ENCODE peak calls at places on chromosomes 7 and 10, in ten cellular contexts. J, T, B, L, U, H, N, F, X and M are unnamed samples. For H3K36me3, the result is how much of the 10 kb centered on the place peaks cover.

GRCh38 chr7:34036069-34036920 is 131.0 kb downstream of the BMPER start:
- DNase-seq in U (peak), B (no peak), L (peak), X (peak), J (peak), H (no peak), F (peak), T (peak), N (peak), M (no peak)

GRCh38 chr7:22292519-22292918 is 64.4 kb downstream of the RAPGEF5 start:
- DNase-seq in N (no peak), U (no peak), F (no peak), X (no peak), T (no peak), J (no peak), B (no peak), L (no peak), H (no peak), M (no peak)

GRCh38 chr7:37186753-37187152 is 261.9 kb downstream of the ELMO1 start:
- DNase-seq in X (no peak), T (no peak), L (no peak), U (no peak), B (no peak), H (no peak), N (no peak), F (no peak), J (no peak), M (no peak)

GRCh38 chr10:75016290-75016689 is 95.2 kb upstream of the SAMD8 start:
- DNase-seq in L (no peak), H (no peak), F (no peak), T (no peak), U (no peak), J (no peak), X (no peak), B (no peak), N (no peak), M (no peak)

GRCh38 chr10:119542990-119543813 is 683 bp upstream of the RGS10 start:
- DNase-seq in X (peak), F (peak), U (peak), N (peak), B (peak), J (no peak), H (no peak), T (peak), L (peak), M (no peak)

GRCh38 chr10:43888551-43888950 is 239.9 kb upstream of the ZNF32 start:
- DNase-seq in X (no peak), J (no peak), L (no peak), N (no peak), T (no peak), U (no peak), B (no peak), F (no peak), H (no peak), M (no peak)

GRCh38 chr10:78401882-78402367 is 368.3 kb downstream of the RPS24 start:
- DNase-seq in L (no peak), U (no peak), T (no peak), F (no peak), H (no peak), J (no peak), B (no peak), N (peak), X (no peak), M (no peak)

GRCh38 chr7:150668472-150668911 is 17.0 kb upstream of the GIMAP2 start:
- DNase-seq in T (no peak), H (no peak), X (no peak), J (no peak), L (no peak), N (no peak), U (no peak), B (no peak), F (no peak), M (no peak)

GRCh38 chr7:158321936-158322615 is 265.5 kb downstream of the PTPRN2 start:
- DNase-seq in X (no peak), N (peak), J (no peak), U (no peak), T (no peak), B (no peak), H (no peak), F (no peak), L (no peak), M (no peak)

GRCh38 chr10:96587255-96588059 is 645 bp upstream of the TM9SF3 start:
- DNase-seq in J (peak), F (peak), N (no peak), T (peak), X (peak), L (peak), U (no peak), B (peak), H (no peak), M (peak)

GRCh38 chr7:137936509-137937201 is 65.2 kb downstream of the CREB3L2 start:
- DNase-seq in L (no peak), J (no peak), H (no peak), X (no peak), F (no peak), U (no peak), N (no peak), T (no peak), B (no peak), M (no peak)

GRCh38 chr10:30816812-30817193 is 187.2 kb upstream of the LYZL2 start:
- DNase-seq in X (no peak), J (no peak), N (no peak), F (no peak), L (no peak), T (no peak), B (no peak), H (no peak), U (no peak), M (no peak)

GRCh38 chr10:7622969-7623368 is 43.8 kb downstream of the ITIH5 start:
- DNase-seq in T (no peak), L (no peak), H (peak), F (no peak), N (no peak), U (no peak), J (no peak), B (no peak), X (no peak), M (no peak)

GRCh38 chr7:134798155-134798554 is 18.7 kb downstream of the CALD1 start:
- DNase-seq in H (no peak), N (no peak), L (no peak), B (no peak), X (no peak), J (no peak), U (no peak), F (no peak), T (no peak), M (no peak)

DNA sequence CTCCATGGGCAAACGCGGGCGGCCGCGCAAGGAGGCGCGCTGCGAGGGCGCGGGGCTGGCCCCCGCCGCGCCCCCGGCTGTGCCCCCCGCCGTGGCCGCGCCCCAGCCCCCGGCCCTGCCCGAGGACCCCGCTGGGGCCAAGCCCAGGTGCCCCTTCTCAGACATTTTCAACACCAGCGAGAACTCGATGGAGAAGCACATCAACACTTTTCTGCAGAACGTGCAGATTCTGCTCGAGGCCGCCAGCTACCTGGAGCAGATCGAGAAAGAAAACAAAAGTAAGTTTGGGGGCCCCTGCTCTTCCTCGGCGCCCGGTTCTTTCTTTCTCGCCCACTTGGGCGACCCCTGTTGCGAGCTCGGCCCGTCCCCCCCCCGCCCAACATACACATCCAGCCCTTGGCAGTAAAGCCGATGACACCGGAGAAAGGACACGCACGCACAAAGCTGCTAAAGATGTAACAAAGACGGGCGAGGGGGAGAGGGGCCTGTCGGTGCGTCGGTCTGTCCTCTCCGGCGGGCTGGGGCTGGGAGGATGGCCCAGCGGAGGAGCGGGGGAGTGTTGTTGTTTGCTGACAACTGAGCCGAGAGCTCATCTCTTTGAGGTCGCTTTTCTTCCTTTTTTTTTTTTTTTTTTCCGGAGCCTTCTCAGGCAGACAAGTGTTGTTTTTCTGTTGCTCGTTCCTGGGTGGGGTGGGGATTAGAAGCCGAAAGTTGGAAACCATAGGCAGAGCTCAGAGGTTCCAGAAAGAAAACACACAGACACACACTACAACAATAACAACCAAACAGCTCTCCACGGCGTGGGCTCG is 604 bp downstream of the MXI1 start:
- DNase-seq in X (no peak), N (peak), U (peak), B (peak), H (no peak), F (peak), J (no peak), T (peak), L (peak), M (peak)
- TF ChIP-seq POLR2AphosphoS5 in X (no peak), N (peak), U (no peak), B (no peak), H (no peak), F (no peak), J (peak), T (no peak), L (no peak), M (no peak)

DNA sequence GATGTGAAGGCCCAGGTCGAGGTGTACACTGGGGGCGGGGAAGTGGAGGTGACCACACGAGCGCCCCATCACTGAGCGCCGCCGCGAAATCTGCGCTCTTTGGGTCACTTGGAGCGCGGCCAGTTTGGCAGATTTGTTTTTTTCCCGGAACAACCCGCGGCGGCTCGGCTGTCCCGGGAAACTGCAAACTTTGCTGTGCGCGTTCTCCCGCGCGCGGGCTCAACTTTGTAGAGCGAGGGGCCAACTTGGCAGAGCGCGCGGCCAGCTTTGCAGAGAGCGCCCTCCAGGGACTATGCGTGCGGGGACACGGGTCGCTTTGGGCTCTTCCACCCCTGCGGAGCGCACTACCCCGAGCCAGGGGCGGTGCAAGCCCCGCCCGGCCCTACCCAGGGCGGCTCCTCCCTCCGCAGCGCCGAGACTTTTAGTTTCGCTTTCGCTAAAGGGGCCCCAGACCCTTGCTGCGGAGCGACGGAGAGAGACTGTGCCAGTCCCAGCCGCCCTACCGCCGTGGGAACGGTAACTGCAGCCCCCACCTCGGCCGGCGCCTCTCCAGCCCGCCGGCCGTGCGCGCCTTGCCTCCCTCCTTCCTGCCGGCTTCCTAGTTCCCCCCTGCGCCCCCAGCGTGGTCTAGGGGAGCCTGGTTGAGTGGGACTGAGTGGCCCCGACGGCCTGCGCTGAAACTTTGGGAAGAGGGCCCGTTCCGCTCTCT is at the start of gene CASP7:
- DNase-seq in N (peak), F (peak), T (peak), H (peak), U (peak), L (peak), J (peak), B (peak), X (peak), M (peak)
- TF ChIP-seq POLR2A in N (no peak), F (peak), T (peak), H (peak), U (no peak), L (peak), J (peak), B (peak), X (peak), M (peak)

DNA sequence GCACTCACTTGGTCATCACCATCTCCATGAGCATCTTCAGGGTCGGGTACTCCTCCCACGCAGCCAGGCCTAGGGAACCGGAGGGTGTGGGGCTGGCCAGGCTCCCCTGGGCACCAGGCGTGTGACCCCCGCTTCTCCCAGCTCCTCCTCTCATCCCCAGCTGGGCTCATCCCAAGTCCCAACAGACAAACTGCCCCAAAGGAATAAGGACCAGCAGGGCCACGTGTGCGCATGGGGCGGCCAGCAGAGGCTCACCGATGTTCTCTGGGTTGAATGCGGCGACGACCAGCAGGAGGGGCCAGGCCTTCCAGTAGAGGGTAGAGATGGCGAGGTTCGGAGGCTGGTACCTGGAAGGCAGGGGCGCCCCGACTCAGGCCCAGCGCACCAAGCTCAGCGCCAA is 14.9 kb downstream of the INTS1 start:
- DNase-seq in N (no peak), J (no peak), B (no peak), X (no peak), U (no peak), T (no peak), L (no peak), F (no peak), H (no peak), M (no peak)
- H3K36me3 ChIP-seq in N (half or more), J (under half), B (under half), X (half or more), U (half or more), T (under half), L (under half), F (under half), H (under half), M (half or more)

GRCh38 chr7:28181921-28182517 is 1.4 kb upstream of the JAZF1 start:
- DNase-seq in J (no peak), T (no peak), F (no peak), U (no peak), X (no peak), B (no peak), N (no peak), H (no peak), L (no peak), M (no peak)

GRCh38 chr7:28180031-28180363 is 598 bp downstream of the JAZF1 start:
- DNase-seq in L (no peak), T (no peak), J (no peak), X (no peak), F (no peak), N (no peak), H (no peak), U (peak), B (no peak), M (no peak)

GRCh38 chr7:28178537-28178936 is 2.1 kb downstream of the JAZF1 start:
- DNase-seq in T (no peak), H (no peak), B (no peak), F (no peak), U (no peak), J (no peak), N (no peak), L (no peak), X (no peak), M (no peak)

GRCh38 chr7:28179081-28180030 is 1.2 kb downstream of the JAZF1 start:
- DNase-seq in U (peak), N (peak), B (peak), X (no peak), H (no peak), F (peak), J (no peak), L (peak), T (peak), M (no peak)

GRCh38 chr7:28180364-28181147 is at the start of gene JAZF1:
- DNase-seq in U (peak), X (no peak), T (peak), N (peak), H (peak), F (peak), B (peak), J (no peak), L (peak), M (peak)
- TF ChIP-seq POLR2AphosphoS5 in U (no peak), X (no peak), T (no peak), N (peak), H (no peak), F (no peak), B (no peak), J (no peak), L (no peak), M (no peak)

DNA sequence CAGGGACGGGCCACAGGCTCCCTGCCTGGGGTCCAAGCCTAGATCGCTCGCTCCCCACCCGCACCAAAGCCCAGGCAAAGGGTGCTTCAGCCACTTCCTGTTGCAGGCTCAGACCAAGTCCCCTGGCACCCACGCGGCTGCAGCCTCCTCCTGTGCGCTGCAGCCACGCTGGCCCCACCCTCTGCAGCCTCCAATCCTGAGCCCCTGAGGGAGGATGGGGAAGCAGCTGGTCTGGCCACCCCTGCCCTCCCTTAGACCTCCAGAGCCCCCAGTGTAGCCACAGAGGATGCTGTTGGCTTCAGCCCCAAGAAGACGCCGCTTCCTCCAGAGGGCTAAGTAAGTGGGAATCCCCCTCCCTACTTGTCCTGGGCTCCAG is 9.3 kb downstream of the LIMK1 start:
- DNase-seq in U (peak), T (peak), N (peak), F (peak), B (no peak), X (no peak), L (peak), H (no peak), J (no peak), M (no peak)
- TF ChIP-seq POLR2A in U (no peak), T (no peak), N (no peak), F (peak), B (no peak), X (no peak), L (no peak), H (no peak), J (no peak), M (no peak)

GRCh38 chr7:105910172-105910571 is 33.8 kb upstream of the ATXN7L1 start:
- DNase-seq in N (no peak), T (no peak), J (no peak), L (no peak), U (no peak), X (no peak), F (no peak), H (no peak), B (no peak), M (no peak)

GRCh38 chr7:105917659-105918058 is 41.3 kb upstream of the ATXN7L1 start:
- DNase-seq in T (no peak), J (no peak), B (no peak), L (no peak), N (no peak), H (no peak), U (no peak), X (no peak), F (no peak), M (no peak)

GRCh38 chr7:105911961-105912575 is 35.7 kb upstream of the ATXN7L1 start:
- DNase-seq in J (no peak), T (no peak), F (no peak), H (no peak), B (no peak), U (no peak), X (no peak), L (no peak), N (no peak), M (no peak)

GRCh38 chr7:105916603-105917002 is 40.2 kb upstream of the ATXN7L1 start:
- DNase-seq in X (no peak), L (no peak), B (no peak), H (no peak), F (no peak), U (no peak), N (no peak), T (no peak), J (no peak), M (no peak)

GRCh38 chr7:105913947-105914346 is 37.5 kb upstream of the ATXN7L1 start:
- DNase-seq in U (no peak), X (no peak), H (no peak), L (no peak), B (no peak), N (no peak), J (no peak), F (no peak), T (no peak), M (no peak)
- H3K36me3 ChIP-seq in U (under half), X (under half), H (under half), L (under half), B (under half), N (under half), J (under half), F (under half), T (under half), M (under half)

DNA sequence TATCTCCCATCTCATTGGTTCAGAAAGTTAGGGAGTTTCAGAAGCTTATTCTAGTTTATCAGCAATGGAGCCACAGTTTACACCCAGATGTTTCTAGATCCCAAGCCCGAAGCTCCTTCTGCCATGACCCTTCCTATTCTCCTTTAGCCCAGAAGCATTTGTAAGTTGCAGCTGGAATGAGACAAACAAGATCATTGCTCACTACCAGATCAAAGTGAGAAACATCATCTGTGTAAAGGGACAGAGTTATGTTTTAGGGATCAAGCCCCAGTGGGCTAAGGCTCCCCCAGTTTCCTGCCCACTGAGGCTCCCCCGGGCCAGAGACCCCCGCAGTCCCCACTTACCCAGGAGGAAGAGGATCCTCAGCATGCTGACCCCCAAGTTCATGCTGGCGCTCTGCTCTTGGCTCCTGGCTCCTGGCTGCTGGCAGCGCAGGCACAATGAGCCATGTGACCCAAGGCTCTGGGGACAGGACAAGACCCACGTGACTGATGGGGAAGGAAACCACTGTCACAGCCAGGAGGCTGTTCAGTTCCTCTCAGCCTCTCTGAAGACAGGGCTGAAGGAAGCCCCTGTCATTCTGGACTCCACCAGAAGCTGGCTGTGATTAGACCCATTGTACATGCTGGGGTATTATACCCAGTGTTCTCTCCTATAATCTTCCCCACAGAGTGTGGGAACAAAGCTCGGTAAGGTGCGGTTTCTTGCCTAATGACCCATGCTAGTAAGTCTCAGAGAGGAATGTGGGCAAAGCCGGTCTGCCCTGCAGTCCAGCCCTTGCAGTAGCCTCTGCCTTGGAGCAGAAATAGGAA is at the start of gene TMEM273:
- DNase-seq in T (peak), H (no peak), N (peak), X (no peak), U (peak), J (no peak), L (peak), F (peak), B (no peak), M (peak)
- TF ChIP-seq POLR2AphosphoS5 in T (no peak), H (no peak), N (peak), X (no peak), U (no peak), J (no peak), L (peak), F (peak), B (peak), M (peak)